ENCODE peak calls at places on chromosomes 12 and 14, in seven cellular contexts. One of them, this sample, is unnamed.

GRCh38 chr12:32106153-32106516 is 512 bp upstream of the BICD1 start:
- DNase-seq in fibroblast of lung: no peak
- DNase-seq in PC-3: no peak
- DNase-seq in IMR-90: no peak
- DNase-seq in neural progenitor cell: no peak
- DNase-seq in Karpas-422: no peak
- DNase-seq in H1: no peak
- DNase-seq in this sample: no peak

GRCh38 chr14:77086017-77086727 is 11.9 kb upstream of the CIPC start:
- DNase-seq in PC-3: peak; percentile 64
- DNase-seq in Karpas-422: no peak
- DNase-seq in fibroblast of lung: peak; percentile 72
- DNase-seq in neural progenitor cell: peak; percentile 62
- DNase-seq in H1: no peak
- DNase-seq in IMR-90: peak; percentile 54
- DNase-seq in this sample: peak; percentile 76

GRCh38 chr14:104795781-104796681 is 483 bp upstream of the AKT1 start:
- DNase-seq in fibroblast of lung: peak; percentile 31
- DNase-seq in IMR-90: no peak
- DNase-seq in H1: no peak
- DNase-seq in PC-3: peak; percentile 48
- DNase-seq in Karpas-422: peak; percentile 86
- DNase-seq in neural progenitor cell: no peak
- DNase-seq in this sample: no peak

GRCh38 chr12:63782466-63782865 is 2.8 kb downstream of the RXYLT1 start:
- DNase-seq in IMR-90: no peak
- DNase-seq in PC-3: no peak
- DNase-seq in Karpas-422: no peak
- DNase-seq in fibroblast of lung: no peak
- DNase-seq in H1: no peak
- DNase-seq in neural progenitor cell: no peak
- DNase-seq in this sample: no peak

GRCh38 chr12:84701966-84702365 is 210.6 kb downstream of the SLC6A15 start:
- DNase-seq in Karpas-422: no peak
- DNase-seq in IMR-90: peak; percentile 9
- DNase-seq in PC-3: peak; percentile 56
- DNase-seq in neural progenitor cell: no peak
- DNase-seq in H1: no peak
- DNase-seq in fibroblast of lung: peak; percentile 28
- DNase-seq in this sample: peak; percentile 10

GRCh38 chr12:43550831-43551270 is 1.2 kb downstream of the ADAMTS20 start:
- DNase-seq in PC-3: no peak
- DNase-seq in neural progenitor cell: peak; percentile 41
- DNase-seq in H1: peak; percentile 61
- DNase-seq in fibroblast of lung: no peak
- DNase-seq in IMR-90: no peak
- DNase-seq in Karpas-422: no peak
- DNase-seq in this sample: no peak

GRCh38 chr12:45974883-45975282 is 15.5 kb downstream of the SCAF11 start:
- DNase-seq in neural progenitor cell: no peak
- DNase-seq in Karpas-422: no peak
- DNase-seq in fibroblast of lung: peak; percentile 42
- DNase-seq in PC-3: no peak
- DNase-seq in H1: no peak
- DNase-seq in IMR-90: no peak
- DNase-seq in this sample: no peak

GRCh38 chr12:131205534-131205933 is 251.8 kb downstream of the ADGRD1 start:
- DNase-seq in PC-3: no peak
- DNase-seq in neural progenitor cell: no peak
- DNase-seq in IMR-90: no peak
- DNase-seq in fibroblast of lung: no peak
- DNase-seq in Karpas-422: no peak
- DNase-seq in H1: peak; percentile 42
- DNase-seq in this sample: no peak

GRCh38 chr12:112907415-112908157 is 824 bp downstream of the OAS1 start:
- DNase-seq in neural progenitor cell: no peak
- DNase-seq in fibroblast of lung: no peak
- DNase-seq in IMR-90: no peak
- DNase-seq in PC-3: no peak
- DNase-seq in Karpas-422: peak; percentile 62
- DNase-seq in H1: no peak
- DNase-seq in this sample: no peak

GRCh38 chr12:30197392-30198047 is 413.8 kb upstream of the TMTC1 start:
- DNase-seq in PC-3: peak; percentile 66
- DNase-seq in neural progenitor cell: no peak
- DNase-seq in fibroblast of lung: peak; percentile 84
- DNase-seq in IMR-90: peak; percentile 43
- DNase-seq in Karpas-422: no peak
- DNase-seq in H1: no peak
- DNase-seq in this sample: peak; percentile 70

GRCh38 chr14:66070542-66071319 is 415.4 kb upstream of the CCDC196 start:
- DNase-seq in H1: peak; percentile 97
- DNase-seq in fibroblast of lung: no peak
- DNase-seq in neural progenitor cell: peak; percentile 78
- DNase-seq in PC-3: peak; percentile 74
- DNase-seq in IMR-90: no peak
- DNase-seq in Karpas-422: peak; percentile 90
- DNase-seq in this sample: peak; percentile 31

GRCh38 chr12:62267490-62267889 is 7.3 kb downstream of the USP15 start:
- DNase-seq in neural progenitor cell: no peak
- DNase-seq in PC-3: no peak
- DNase-seq in fibroblast of lung: no peak
- DNase-seq in IMR-90: no peak
- DNase-seq in Karpas-422: no peak
- DNase-seq in H1: no peak
- DNase-seq in this sample: no peak

GRCh38 chr12:111312708-111313107 is 56.2 kb downstream of the PHETA1 start:
- DNase-seq in fibroblast of lung: no peak
- DNase-seq in IMR-90: no peak
- DNase-seq in H1: no peak
- DNase-seq in PC-3: peak; percentile 89
- DNase-seq in neural progenitor cell: no peak
- DNase-seq in Karpas-422: no peak
- DNase-seq in this sample: peak; percentile 27

GRCh38 chr12:25995906-25996305 is 37.4 kb downstream of the RASSF8 start:
- DNase-seq in H1: no peak
- DNase-seq in PC-3: no peak
- DNase-seq in neural progenitor cell: no peak
- DNase-seq in fibroblast of lung: peak; percentile 88
- DNase-seq in Karpas-422: no peak
- DNase-seq in IMR-90: peak; percentile 60
- DNase-seq in this sample: no peak

GRCh38 chr12:26870491-26871419 is 37.8 kb upstream of the ITPR2 start:
- DNase-seq in H1: no peak
- DNase-seq in IMR-90: peak; percentile 57
- DNase-seq in fibroblast of lung: peak; percentile 64
- DNase-seq in neural progenitor cell: no peak
- DNase-seq in PC-3: peak; percentile 97
- DNase-seq in Karpas-422: no peak
- DNase-seq in this sample: peak; percentile 72

GRCh38 chr12:39619316-39619659 is 315 bp downstream of the ABCD2 start:
- DNase-seq in H1: no peak
- DNase-seq in neural progenitor cell: peak; percentile 5
- DNase-seq in fibroblast of lung: no peak
- DNase-seq in PC-3: no peak
- DNase-seq in Karpas-422: no peak
- DNase-seq in IMR-90: no peak
- DNase-seq in this sample: no peak

GRCh38 chr14:101062065-101062450 is 158.5 kb upstream of the RTL1 start:
- DNase-seq in fibroblast of lung: peak; percentile 31
- DNase-seq in Karpas-422: no peak
- DNase-seq in IMR-90: no peak
- DNase-seq in H1: no peak
- DNase-seq in PC-3: no peak
- DNase-seq in neural progenitor cell: peak; percentile 13
- DNase-seq in this sample: no peak

GRCh38 chr12:12799163-12799920 is 13.8 kb upstream of the DDX47 start:
- DNase-seq in fibroblast of lung: no peak
- DNase-seq in neural progenitor cell: peak; percentile 48
- DNase-seq in PC-3: no peak
- DNase-seq in H1: no peak
- DNase-seq in IMR-90: no peak
- DNase-seq in Karpas-422: no peak
- DNase-seq in this sample: no peak

GRCh38 chr14:27672047-27672446 is 1074.2 kb upstream of the NOVA1 start:
- DNase-seq in PC-3: peak; percentile 22
- DNase-seq in neural progenitor cell: no peak
- DNase-seq in H1: no peak
- DNase-seq in fibroblast of lung: no peak
- DNase-seq in IMR-90: no peak
- DNase-seq in Karpas-422: no peak
- DNase-seq in this sample: no peak

GRCh38 chr12:25054783-25055144 is 105.9 kb upstream of the BCAT1 start:
- DNase-seq in Karpas-422: peak; percentile 80
- DNase-seq in neural progenitor cell: no peak
- DNase-seq in fibroblast of lung: peak; percentile 33
- DNase-seq in H1: no peak
- DNase-seq in IMR-90: peak; percentile 66
- DNase-seq in PC-3: no peak
- DNase-seq in this sample: peak; percentile 78

GRCh38 chr12:10354502-10354901 is 35.3 kb downstream of the KLRK1 start:
- DNase-seq in IMR-90: no peak
- DNase-seq in neural progenitor cell: no peak
- DNase-seq in Karpas-422: no peak
- DNase-seq in PC-3: peak; percentile 46
- DNase-seq in fibroblast of lung: no peak
- DNase-seq in H1: no peak
- DNase-seq in this sample: peak; percentile 17

GRCh38 chr14:60658909-60659585 is 9.8 kb upstream of the SIX1 start:
- DNase-seq in PC-3: peak; percentile 83
- DNase-seq in fibroblast of lung: no peak
- DNase-seq in H1: no peak
- DNase-seq in neural progenitor cell: peak; percentile 28
- DNase-seq in IMR-90: peak; percentile 47
- DNase-seq in Karpas-422: no peak
- DNase-seq in this sample: no peak
- H3K9ac ChIP-seq in PC-3: no peak overlapping the region
- H3K9ac ChIP-seq in fibroblast of lung: no peak overlapping the region
- H3K9ac ChIP-seq in H1: no peak overlapping the region
- H3K9ac ChIP-seq in neural progenitor cell: no peak overlapping the region
- H3K9ac ChIP-seq in IMR-90: no peak overlapping the region
- H3K9ac ChIP-seq in Karpas-422: no peak overlapping the region
- H3K9ac ChIP-seq in this sample: no peak overlapping the region

DNA sequence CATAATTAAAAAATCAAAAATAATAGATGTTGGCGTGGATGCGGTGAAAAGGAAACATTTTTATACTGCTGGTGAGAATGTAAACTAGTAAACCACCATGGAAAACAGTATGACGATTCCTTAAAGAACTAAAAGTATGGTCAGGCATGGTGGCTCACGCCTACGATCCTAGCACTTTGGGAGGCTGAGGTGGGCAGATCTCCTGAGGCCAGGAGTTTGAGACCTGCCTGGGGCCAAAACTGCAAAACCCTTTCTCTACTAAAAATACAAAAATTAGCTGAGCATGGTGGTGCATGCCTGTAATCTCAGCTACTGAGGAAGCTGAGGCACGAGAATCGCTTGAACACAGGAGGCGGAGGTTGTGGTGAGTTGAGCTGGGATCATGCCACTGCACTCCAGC is 195.7 kb upstream of the BMP4 start:
- DNase-seq in PC-3: no peak
- DNase-seq in Karpas-422: no peak
- DNase-seq in neural progenitor cell: no peak
- DNase-seq in fibroblast of lung: no peak
- DNase-seq in IMR-90: no peak
- DNase-seq in H1: no peak
- DNase-seq in this sample: no peak
- H2AFZ ChIP-seq in PC-3: no peak overlapping the region
- H2AFZ ChIP-seq in Karpas-422: no peak overlapping the region
- H2AFZ ChIP-seq in neural progenitor cell: no peak overlapping the region
- H2AFZ ChIP-seq in fibroblast of lung: no peak overlapping the region
- H2AFZ ChIP-seq in IMR-90: no peak overlapping the region
- H2AFZ ChIP-seq in H1: no peak overlapping the region
- H2AFZ ChIP-seq in this sample: no peak overlapping the region

GRCh38 chr14:99744199-99744872 is 48.9 kb upstream of the EML1 start:
- DNase-seq in neural progenitor cell: peak; percentile 51
- DNase-seq in H1: no peak
- DNase-seq in Karpas-422: no peak
- DNase-seq in IMR-90: peak; percentile 67
- DNase-seq in fibroblast of lung: peak; percentile 88
- DNase-seq in PC-3: no peak
- DNase-seq in this sample: peak; percentile 20
- H3K4me3 ChIP-seq in neural progenitor cell: no peak overlapping the region
- H3K4me3 ChIP-seq in H1: peak overlapping the region; percentile 43
- H3K4me3 ChIP-seq in Karpas-422: no peak overlapping the region
- H3K4me3 ChIP-seq in IMR-90: no peak overlapping the region
- H3K4me3 ChIP-seq in fibroblast of lung: no peak overlapping the region
- H3K4me3 ChIP-seq in PC-3: no peak overlapping the region
- H3K4me3 ChIP-seq in this sample: no peak overlapping the region

GRCh38 chr12:77850698-77851097 is 20.0 kb downstream of the NAV3 start:
- DNase-seq in neural progenitor cell: no peak
- DNase-seq in fibroblast of lung: no peak
- DNase-seq in IMR-90: no peak
- DNase-seq in PC-3: no peak
- DNase-seq in H1: no peak
- DNase-seq in Karpas-422: no peak
- DNase-seq in this sample: no peak

GRCh38 chr12:77842430-77842829 is 11.7 kb downstream of the NAV3 start:
- DNase-seq in PC-3: peak; percentile 14
- DNase-seq in H1: no peak
- DNase-seq in neural progenitor cell: no peak
- DNase-seq in IMR-90: no peak
- DNase-seq in Karpas-422: no peak
- DNase-seq in fibroblast of lung: peak; percentile 52
- DNase-seq in this sample: peak; percentile 20

GRCh38 chr12:77847060-77847541 is 16.4 kb downstream of the NAV3 start:
- DNase-seq in fibroblast of lung: peak; percentile 64
- DNase-seq in H1: no peak
- DNase-seq in PC-3: peak; percentile 39
- DNase-seq in IMR-90: peak; percentile 1
- DNase-seq in neural progenitor cell: no peak
- DNase-seq in Karpas-422: no peak
- DNase-seq in this sample: peak; percentile 67

GRCh38 chr12:77845831-77846230 is 15.1 kb downstream of the NAV3 start:
- DNase-seq in IMR-90: peak; percentile 44
- DNase-seq in Karpas-422: no peak
- DNase-seq in H1: no peak
- DNase-seq in PC-3: peak; percentile 86
- DNase-seq in neural progenitor cell: no peak
- DNase-seq in fibroblast of lung: peak; percentile 85
- DNase-seq in this sample: peak; percentile 59

DNA sequence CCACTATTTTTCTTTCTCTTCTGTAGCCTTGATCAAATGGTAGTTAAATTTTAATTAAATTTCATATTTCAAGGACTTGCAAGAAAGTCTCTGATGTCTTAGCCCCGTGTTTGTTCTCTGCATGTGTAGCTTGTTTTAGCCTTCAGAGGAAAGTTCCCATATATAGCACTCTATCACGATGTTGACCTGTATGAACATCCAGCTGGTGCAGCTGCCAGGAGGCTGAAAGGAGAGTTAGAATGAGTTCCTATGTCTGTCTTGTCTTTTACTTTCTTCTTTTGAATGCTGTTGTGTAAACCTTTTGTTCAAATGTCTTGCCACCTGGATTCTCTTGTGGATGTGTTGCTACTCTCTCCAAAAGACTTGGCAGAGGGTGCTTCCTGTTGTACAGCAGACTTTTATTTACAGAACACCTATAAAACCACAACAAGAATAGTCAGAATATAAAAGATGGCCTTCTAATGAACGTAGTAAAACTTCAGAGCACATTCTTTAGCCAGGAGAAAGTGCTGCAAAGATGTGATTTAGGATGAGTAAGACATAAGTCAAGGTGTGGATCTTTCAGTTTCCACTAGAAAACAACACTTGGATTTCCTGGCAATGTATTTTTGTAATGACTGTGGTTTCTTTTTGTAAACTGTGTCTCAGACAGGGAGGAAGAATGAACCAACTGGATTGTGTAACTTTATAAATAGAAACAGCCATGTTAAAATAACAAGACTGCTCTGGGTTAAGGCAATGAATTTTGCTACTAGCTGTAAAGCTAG is 17.2 kb downstream of the NAV3 start:
- DNase-seq in H1: no peak
- DNase-seq in Karpas-422: no peak
- DNase-seq in IMR-90: peak; percentile 82
- DNase-seq in PC-3: peak; percentile 91
- DNase-seq in fibroblast of lung: peak; percentile 96
- DNase-seq in neural progenitor cell: no peak
- DNase-seq in this sample: peak; percentile 96
- H3K9ac ChIP-seq in H1: no peak overlapping the region
- H3K9ac ChIP-seq in Karpas-422: no peak overlapping the region
- H3K9ac ChIP-seq in IMR-90: no peak overlapping the region
- H3K9ac ChIP-seq in PC-3: no peak overlapping the region
- H3K9ac ChIP-seq in fibroblast of lung: no peak overlapping the region
- H3K9ac ChIP-seq in neural progenitor cell: no peak overlapping the region
- H3K9ac ChIP-seq in this sample: no peak overlapping the region

This sample was measured in mammary epithelial cell.